ENCODE peak calls at places on chromosomes 16 and 17, in seven cellular contexts. C is tibial nerve, P is heart left ventricle, O is lower leg skin, F is Peyer's patch, Z is ovary, Y is esophagus squamous epithelium. G is an unnamed sample.

GRCh38 chr17:7951143-7951792 is 19.3 kb downstream of the CNTROB start:
- DNase-seq in F (no peak), O (no peak), Y (no peak), Z (no peak), C (no peak), P (no peak), G (no peak)

GRCh38 chr16:85697441-85697840 is 8.7 kb upstream of the GINS2 start:
- DNase-seq in Y (no peak), O (no peak), P (no peak), F (no peak), Z (no peak), C (no peak), G (no peak)

GRCh38 chr17:36592711-36593321 is 1.1 kb downstream of the DHRS11 start:
- DNase-seq in F (no peak), Z (no peak), C (no peak), O (peak), P (no peak), Y (no peak), G (no peak)

GRCh38 chr16:46727184-46727583 is 21.0 kb downstream of the MYLK3 start:
- DNase-seq in O (peak), C (no peak), F (no peak), Y (no peak), P (no peak), Z (no peak), G (no peak)

GRCh38 chr17:56742601-56743000 is 91.1 kb downstream of the C17orf67 start:
- DNase-seq in O (no peak), Y (no peak), C (no peak), Z (no peak), F (no peak), P (no peak), G (no peak)

GRCh38 chr17:45143767-45144198 is 4.5 kb upstream of the HEXIM1 start:
- DNase-seq in C (peak), Z (peak), F (peak), O (peak), P (peak), Y (no peak), G (peak)

GRCh38 chr17:82215095-82215971 is 2.7 kb upstream of the CCDC57 start:
- DNase-seq in C (no peak), P (no peak), O (peak), Z (no peak), Y (no peak), F (no peak), G (peak)

GRCh38 chr17:32467949-32468348 is 18.8 kb upstream of the CDK5R1 start:
- DNase-seq in C (no peak), F (no peak), Z (no peak), P (no peak), O (no peak), Y (no peak), G (no peak)

GRCh38 chr17:79985361-79985760 is 50.3 kb downstream of the TBC1D16 start:
- DNase-seq in C (no peak), O (no peak), Z (peak), Y (no peak), F (no peak), P (no peak), G (no peak)

GRCh38 chr16:47715442-47716054 is 254.4 kb downstream of the PHKB start:
- DNase-seq in P (no peak), F (no peak), Y (no peak), Z (no peak), C (no peak), O (no peak), G (no peak)

GRCh38 chr17:31534223-31534888 is 142.9 kb downstream of the RAB11FIP4 start:
- DNase-seq in C (no peak), F (no peak), Z (no peak), P (no peak), Y (no peak), O (no peak), G (no peak)

GRCh38 chr17:50266384-50267073 is 7.7 kb upstream of the TMEM92 start:
- DNase-seq in F (no peak), O (peak), C (peak), P (peak), Z (peak), Y (no peak), G (peak)

GRCh38 chr17:19719365-19720209 is 3.2 kb upstream of the SLC47A2 start:
- DNase-seq in P (no peak), F (no peak), Z (no peak), O (no peak), Y (no peak), C (no peak), G (no peak)

GRCh38 chr16:54245788-54246453 is 40.7 kb downstream of the IRX3 start:
- DNase-seq in O (peak), Y (no peak), C (no peak), F (no peak), P (no peak), Z (no peak), G (no peak)

GRCh38 chr17:40399185-40399584 is 18.5 kb downstream of the TOP2A start:
- DNase-seq in Z (no peak), C (no peak), Y (no peak), F (no peak), O (no peak), P (no peak), G (no peak)

GRCh38 chr16:67910162-67910561 is 17.1 kb downstream of the PSKH1 start:
- DNase-seq in F (no peak), C (no peak), Z (no peak), O (no peak), P (no peak), Y (no peak), G (no peak)

GRCh38 chr17:41448506-41448905 is 7.7 kb upstream of the KRT38 start:
- DNase-seq in Z (no peak), P (no peak), F (no peak), C (no peak), O (no peak), Y (no peak), G (no peak)

GRCh38 chr17:78343433-78344201 is 16.3 kb downstream of the SOCS3 start:
- DNase-seq in Y (peak), O (no peak), Z (no peak), P (no peak), F (peak), C (no peak), G (no peak)

GRCh38 chr17:7613769-7614421 is 802 bp downstream of the FXR2 start:
- DNase-seq in F (no peak), Z (no peak), P (no peak), Y (no peak), O (no peak), C (no peak), G (no peak)

GRCh38 chr16:49601541-49601940 is 227.9 kb downstream of the C16orf78 start:
- DNase-seq in Z (no peak), Y (no peak), C (no peak), F (no peak), O (peak), P (no peak), G (no peak)

GRCh38 chr16:685967-686366 is 1.8 kb upstream of the JMJD8 start:
- DNase-seq in C (no peak), Y (no peak), P (no peak), Z (peak), O (no peak), F (no peak), G (peak)

GRCh38 chr16:67089101-67089500 is 20.6 kb upstream of the PHAF1 start:
- DNase-seq in P (no peak), Y (no peak), O (no peak), Z (no peak), F (no peak), C (no peak), G (no peak)

GRCh38 chr16:3824121-3824795 is 56.3 kb downstream of the CREBBP start:
- DNase-seq in Z (no peak), Y (no peak), O (no peak), F (no peak), C (no peak), P (no peak), G (no peak)

GRCh38 chr16:1102921-1103648 is 7.0 kb upstream of the C1QTNF8 start:
- DNase-seq in O (no peak), Z (peak), P (peak), C (no peak), Y (no peak), F (peak), G (peak)

GRCh38 chr16:28311913-28312312 is 19.6 kb downstream of the SBK1 start:
- DNase-seq in F (no peak), Y (no peak), P (no peak), Z (no peak), O (no peak), C (no peak), G (no peak)

GRCh38 chr17:67582632-67583230 is 135.0 kb upstream of the NOL11 start:
- DNase-seq in P (no peak), O (no peak), Y (no peak), C (no peak), F (no peak), Z (peak), G (no peak)

GRCh38 chr17:15341385-15341849 is at the start of gene TEKT3:
- DNase-seq in F (peak), O (peak), Z (peak), C (peak), P (peak), Y (no peak), G (peak)

GRCh38 chr16:19215705-19216104 is 47.7 kb downstream of the SYT17 start:
- DNase-seq in C (no peak), P (no peak), F (no peak), O (no peak), Z (no peak), Y (no peak), G (no peak)

GRCh38 chr17:46182961-46183360 is 10.3 kb downstream of the KANSL1 start:
- DNase-seq in C (no peak), O (no peak), P (no peak), Z (no peak), F (no peak), Y (no peak), G (no peak)

GRCh38 chr17:78962345-78962983 is 17.3 kb downstream of the LGALS3BP start:
- DNase-seq in Y (no peak), O (no peak), P (no peak), C (no peak), Z (no peak), F (no peak), G (no peak)

GRCh38 chr16:81971853-81972252 is 39.4 kb downstream of the SDR42E1 start:
- DNase-seq in F (no peak), O (no peak), P (no peak), C (no peak), Y (no peak), Z (no peak), G (no peak)

GRCh38 chr17:21174719-21175118 is 39.2 kb downstream of the TMEM11 start:
- DNase-seq in F (no peak), Y (no peak), C (no peak), O (peak), Z (peak), P (no peak), G (no peak)

GRCh38 chr16:24775455-24775854 is 46.0 kb downstream of the TNRC6A start:
- DNase-seq in P (no peak), Z (no peak), O (no peak), Y (no peak), C (peak), F (no peak), G (no peak)

GRCh38 chr17:55264273-55264639 is 504 bp upstream of the HLF start:
- DNase-seq in C (no peak), P (no peak), Y (no peak), Z (no peak), O (no peak), F (no peak), G (no peak)

DNA sequence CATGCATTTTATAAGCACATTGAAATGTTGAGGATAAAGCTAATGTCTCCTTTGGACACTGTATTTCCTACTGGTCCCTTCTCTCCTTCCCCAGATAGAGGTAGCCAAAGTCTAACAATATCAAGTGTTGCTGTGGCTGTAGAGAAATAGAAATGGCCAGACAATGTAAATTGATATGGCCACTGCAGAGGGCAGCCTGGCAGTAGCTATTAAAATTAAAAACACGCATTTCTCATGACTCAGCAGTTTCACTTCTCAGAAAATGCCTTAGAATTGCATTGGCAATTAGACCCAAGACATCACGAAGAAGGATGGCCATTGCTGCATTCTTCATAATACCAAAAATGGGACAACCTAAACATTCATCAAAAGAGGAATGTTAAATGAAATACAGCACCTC is 46.8 kb upstream of the MRTFB start:
- DNase-seq in Z (no peak), F (no peak), Y (no peak), P (no peak), C (no peak), O (peak), G (no peak)
- TF ChIP-seq CTCF in Z (no peak), F (no peak), Y (no peak), P (peak), C (no peak), O (no peak), G (no peak)

GRCh38 chr17:606501-607243 is 108.0 kb downstream of the VPS53 start:
- DNase-seq in P (no peak), C (no peak), Z (no peak), F (no peak), Y (no peak), O (no peak), G (no peak)

GRCh38 chr17:607341-608060 is 107.1 kb downstream of the VPS53 start:
- DNase-seq in Y (no peak), Z (no peak), C (no peak), F (no peak), P (no peak), O (no peak), G (no peak)

GRCh38 chr17:604719-605118 is 109.9 kb downstream of the VPS53 start:
- DNase-seq in Y (no peak), F (no peak), C (no peak), O (peak), P (no peak), Z (no peak), G (no peak)

GRCh38 chr17:610285-610684 is 104.4 kb downstream of the VPS53 start:
- DNase-seq in Y (no peak), C (no peak), F (no peak), O (no peak), Z (no peak), P (no peak), G (no peak)

DNA sequence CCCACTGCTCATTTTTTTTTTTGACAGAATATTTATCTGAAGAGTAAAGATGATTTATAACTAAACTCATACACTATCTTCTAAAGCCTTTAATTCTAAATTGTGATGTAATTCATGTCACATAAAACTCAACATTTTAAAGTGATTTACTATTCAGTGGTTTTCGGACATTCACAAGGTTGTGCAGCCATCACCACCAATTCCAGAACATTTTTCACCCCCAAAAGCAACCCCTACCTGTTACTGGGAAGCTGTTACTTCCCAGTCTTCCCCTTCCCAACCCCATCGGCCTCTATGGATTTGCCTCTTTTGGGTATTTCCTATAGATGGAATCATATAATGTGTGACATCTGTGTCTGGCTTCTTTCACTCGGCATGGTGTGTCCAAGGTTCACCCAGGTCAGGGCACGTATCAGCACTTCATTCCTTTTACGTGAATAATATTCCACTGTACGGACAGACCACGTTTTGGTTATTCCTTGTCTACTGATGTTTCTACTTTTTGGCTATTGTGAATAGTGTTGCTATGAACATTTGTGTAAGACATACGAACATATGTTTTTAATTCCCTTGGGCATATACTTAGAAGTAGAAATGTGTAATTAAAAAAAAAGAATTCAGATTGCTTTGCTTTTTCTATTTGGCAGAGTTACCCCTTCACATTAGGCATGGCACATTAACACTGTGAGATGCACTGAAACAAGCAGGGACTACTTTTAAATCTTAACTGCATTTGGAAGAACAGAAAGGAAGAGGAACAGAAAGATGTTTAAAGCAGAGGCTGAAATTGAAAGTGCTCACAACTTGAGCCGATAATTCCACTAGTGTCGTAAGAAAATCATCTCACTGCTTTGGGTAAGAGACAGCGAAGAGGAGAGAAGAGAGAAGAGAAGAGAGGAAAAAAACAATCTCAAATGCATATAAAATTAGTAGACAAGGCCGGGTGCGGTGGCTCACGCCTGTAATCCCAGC is 105.4 kb downstream of the VPS53 start:
- DNase-seq in C (no peak), O (no peak), Z (no peak), Y (no peak), P (no peak), F (no peak), G (no peak)
- TF ChIP-seq POLR2A in C (no peak), O (no peak), Z (no peak), Y (no peak), P (no peak), F (no peak), G (no peak)

GRCh38 chr17:3551189-3551588 is 6.4 kb downstream of the TRPV3 start:
- DNase-seq in Z (no peak), P (no peak), F (no peak), Y (no peak), C (no peak), O (no peak), G (no peak)
- TF ChIP-seq CTCF in Z (no peak), P (no peak), F (no peak), Y (no peak), C (no peak), O (no peak), G (no peak)

DNA sequence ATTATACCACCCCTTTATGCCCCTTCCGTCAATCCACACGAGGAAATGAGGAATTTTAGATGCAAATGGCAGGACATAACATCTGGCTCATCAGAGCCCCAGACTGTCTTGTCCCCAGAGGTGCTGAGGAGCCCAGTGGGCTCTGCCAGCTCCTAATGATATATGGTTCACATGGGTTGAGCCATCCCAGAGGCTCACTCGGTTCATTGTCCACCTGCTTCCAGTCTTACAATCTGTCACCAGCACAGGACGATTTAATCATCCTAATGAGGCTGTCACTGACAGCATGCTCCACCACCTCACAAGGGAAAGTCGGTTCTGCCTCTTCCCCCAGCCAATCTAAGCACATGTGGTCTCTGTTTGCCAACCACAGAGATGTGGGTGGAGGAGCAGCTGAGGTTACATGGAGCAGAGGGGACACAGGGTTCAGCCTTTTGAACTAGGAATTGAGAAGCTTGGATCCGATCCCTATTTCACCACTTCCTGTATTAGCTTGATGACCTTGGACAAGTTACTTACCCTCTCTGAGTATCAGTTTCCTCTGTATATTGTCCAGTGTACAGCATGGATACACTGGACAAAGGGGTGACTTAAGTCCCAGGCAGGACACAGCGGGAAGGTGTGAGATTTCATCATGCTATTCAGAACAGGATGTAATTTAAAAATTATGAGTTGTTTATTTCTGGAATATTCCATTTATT is 27.0 kb upstream of the DHX8 start:
- DNase-seq in C (peak), O (no peak), Y (no peak), Z (no peak), F (no peak), P (no peak), G (no peak)
- TF ChIP-seq POLR2A in C (no peak), O (no peak), Y (no peak), Z (no peak), F (no peak), P (no peak), G (no peak)

GRCh38 chr16:89565506-89566372 is 5.3 kb downstream of the RPL13 start:
- DNase-seq in P (peak), O (peak), Y (no peak), Z (peak), F (peak), C (no peak), G (no peak)
- TF ChIP-seq CTCF in P (peak), O (no peak), Y (peak), Z (no peak), F (no peak), C (peak), G (peak)